ENCODE peak calls at places on chromosomes 2 and 18, in four cellular contexts. S, J, O and B are unnamed samples.

GRCh38 chr2:105804266-105804665 is 59.6 kb downstream of the NCK2 start:
- DNase-seq in S (no peak), J (no peak), O (no peak), B (no peak)

GRCh38 chr2:32863803-32864202 is 83.0 kb upstream of the LTBP1 start:
- DNase-seq in S (no peak), J (no peak), O (peak; percentile 52), B (no peak)

GRCh38 chr18:59823611-59824195 is 76.1 kb upstream of the PMAIP1 start:
- DNase-seq in S (no peak), J (peak; percentile 40), O (peak; percentile 80), B (peak; percentile 85)

GRCh38 chr2:148244593-148245292 is 223.9 kb downstream of the MBD5 start:
- DNase-seq in S (no peak), J (no peak), O (peak; percentile 81), B (peak; percentile 73)

GRCh38 chr2:231069379-231070054 is 12.8 kb downstream of the PSMD1 start:
- DNase-seq in S (no peak), J (no peak), O (peak; percentile 81), B (peak; percentile 57)

GRCh38 chr2:120401275-120402069 is 55.5 kb downstream of the INHBB start:
- DNase-seq in S (no peak), J (no peak), O (no peak), B (no peak)

GRCh38 chr2:188280811-188281222 is 10.9 kb upstream of the GULP1 start:
- DNase-seq in S (no peak), J (no peak), O (no peak), B (no peak)

GRCh38 chr2:151459368-151459767 is 49.7 kb downstream of the RIF1 start:
- DNase-seq in S (no peak), J (no peak), O (peak; percentile 29), B (no peak)

GRCh38 chr2:231394201-231395141 is 1.0 kb upstream of the B3GNT7 start:
- DNase-seq in S (no peak), J (peak; percentile 26), O (no peak), B (no peak)

GRCh38 chr18:10546557-10547300 is 20.9 kb downstream of the NAPG start:
- DNase-seq in S (no peak), J (no peak), O (no peak), B (no peak)

GRCh38 chr2:217409939-217410820 is 550.3 kb upstream of the TNP1 start:
- DNase-seq in S (no peak), J (no peak), O (no peak), B (no peak)